ENCODE peak calls at places on chromosome 17, in seven cellular contexts. M, H, P, W, L, R and D are unnamed samples.

GRCh38 chr17:49787932-49788442 is 494 bp upstream of the KAT7 start:
- DNase-seq in R (no peak), W (no peak), H (no peak), L (peak), P (peak), M (no peak), D (no peak)

GRCh38 chr17:15920758-15921239 is 24.1 kb upstream of the ADORA2B start:
- DNase-seq in P (no peak), R (no peak), M (peak), L (peak), H (no peak), W (no peak), D (peak)

GRCh38 chr17:33436321-33436720 is 143.2 kb upstream of the ASIC2 start:
- DNase-seq in M (no peak), P (no peak), W (no peak), L (no peak), R (no peak), H (no peak), D (no peak)

GRCh38 chr17:42985225-42985624 is 4.9 kb downstream of the RUNDC1 start:
- DNase-seq in L (no peak), H (no peak), P (no peak), M (no peak), W (no peak), R (no peak), D (no peak)

GRCh38 chr17:41691031-41691777 is 2.5 kb downstream of the EIF1 start:
- DNase-seq in W (no peak), R (no peak), L (no peak), H (no peak), P (no peak), M (no peak), D (no peak)

GRCh38 chr17:6894206-6894528 is 62.6 kb upstream of the TEKT1 start:
- DNase-seq in H (no peak), W (no peak), P (no peak), R (no peak), L (no peak), M (no peak), D (no peak)

GRCh38 chr17:74691151-74691550 is 21.6 kb downstream of the CD300LF start:
- DNase-seq in P (no peak), H (no peak), R (no peak), L (no peak), M (no peak), W (no peak), D (no peak)

GRCh38 chr17:74860999-74861553 is 1.4 kb upstream of the GRIN2C start:
- DNase-seq in M (no peak), H (no peak), W (no peak), L (no peak), R (no peak), P (no peak), D (no peak)

GRCh38 chr17:66965801-66966528 is 1.5 kb downstream of the CACNG4 start:
- DNase-seq in L (no peak), M (no peak), P (no peak), W (no peak), H (no peak), R (no peak), D (no peak)

GRCh38 chr17:64020068-64020766 is at the start of gene ICAM2:
- DNase-seq in W (no peak), H (no peak), R (no peak), P (no peak), M (peak), L (no peak), D (no peak)

GRCh38 chr17:20203761-20204263 is 194.7 kb downstream of the SPECC1 start:
- DNase-seq in R (no peak), P (no peak), H (no peak), W (no peak), M (no peak), L (no peak), D (no peak)

GRCh38 chr17:1216209-1216937 is 36.6 kb upstream of the ABR start:
- DNase-seq in H (no peak), M (no peak), L (no peak), P (no peak), R (no peak), W (no peak), D (no peak)

GRCh38 chr17:6684460-6684783 is 28.7 kb downstream of the SLC13A5 start:
- DNase-seq in R (no peak), H (no peak), P (no peak), M (peak), W (no peak), L (no peak), D (no peak)

GRCh38 chr17:49676276-49676868 is 1.5 kb downstream of the SPOP start:
- DNase-seq in P (no peak), W (no peak), M (no peak), H (no peak), R (no peak), L (no peak), D (no peak)

GRCh38 chr17:7292194-7292593 is 2.2 kb downstream of the YBX2 start:
- DNase-seq in H (no peak), P (no peak), R (no peak), W (no peak), L (no peak), M (no peak), D (no peak)

GRCh38 chr17:68033636-68034451 is 1.7 kb upstream of the KPNA2 start:
- DNase-seq in P (no peak), R (no peak), L (no peak), H (peak), W (no peak), M (peak), D (peak)

GRCh38 chr17:71790791-71791190 is 330.0 kb upstream of the SOX9 start:
- DNase-seq in W (no peak), H (no peak), L (no peak), M (no peak), R (no peak), P (no peak), D (no peak)

GRCh38 chr17:3695723-3696411 is at the start of gene P2RX5:
- DNase-seq in M (peak), H (no peak), L (no peak), R (no peak), P (no peak), W (no peak), D (no peak)

GRCh38 chr17:47618416-47618815 is 31.3 kb upstream of the KPNB1 start:
- DNase-seq in R (no peak), W (no peak), H (no peak), M (no peak), P (no peak), L (no peak), D (no peak)

GRCh38 chr17:40598021-40598927 is 33.0 kb upstream of the CCR7 start:
- DNase-seq in P (no peak), H (no peak), W (no peak), R (no peak), L (no peak), M (no peak), D (no peak)

GRCh38 chr17:82923366-82924113 is 83.7 kb upstream of the ZNF750 start:
- DNase-seq in L (no peak), R (no peak), P (no peak), W (no peak), H (peak), M (no peak), D (no peak)

GRCh38 chr17:31274252-31274651 is 22.8 kb downstream of the OMG start:
- DNase-seq in P (no peak), H (peak), L (no peak), W (no peak), R (no peak), M (peak), D (no peak)

GRCh38 chr17:17075037-17075755 is 32.9 kb downstream of the MPRIP start:
- DNase-seq in P (no peak), M (peak), W (no peak), H (no peak), R (no peak), L (peak), D (no peak)

GRCh38 chr17:79630120-79630519 is 19.3 kb upstream of the RBFOX3 start:
- DNase-seq in M (no peak), W (peak), L (no peak), P (no peak), R (no peak), H (no peak), D (no peak)

GRCh38 chr17:17342242-17342945 is 39.2 kb downstream of the NT5M start:
- DNase-seq in R (no peak), L (no peak), P (no peak), W (no peak), H (no peak), M (no peak), D (no peak)

GRCh38 chr17:55760643-55761355 is 9.9 kb downstream of the PCTP start:
- DNase-seq in L (no peak), R (no peak), P (no peak), H (no peak), W (no peak), M (no peak), D (no peak)

GRCh38 chr17:38617967-38618760 is 12.4 kb upstream of the SRCIN1 start:
- DNase-seq in M (no peak), L (no peak), R (no peak), H (no peak), P (no peak), W (no peak), D (no peak)

GRCh38 chr17:7587420-7587786 is 2.5 kb downstream of the SOX15 start:
- DNase-seq in H (no peak), L (peak), R (no peak), M (no peak), P (no peak), W (no peak), D (peak)

GRCh38 chr17:80970044-80970761 is 21.4 kb upstream of the CHMP6 start:
- DNase-seq in P (peak), L (no peak), W (peak), M (no peak), H (peak), R (no peak), D (no peak)